ENCODE peak calls at places on chromosomes 3 and 15, in ten cellular contexts. One of them, this sample, is unnamed.

GRCh38 chr15:58705105-58705504 is 44.4 kb downstream of the ADAM10 start:
- DNase-seq in H9: no peak
- DNase-seq in HTR-8/SVneo: no peak
- DNase-seq in GF-D8: no peak
- DNase-seq in SW480: no peak
- DNase-seq in T1000: no peak
- DNase-seq in fibroblast of pulmonary artery: no peak
- DNase-seq in colonic mucosa: no peak
- DNase-seq in retina: no peak
- DNase-seq in T-helper 2 cell: no peak
- DNase-seq in this sample: no peak

GRCh38 chr3:191139771-191140170 is 59.3 kb upstream of the OSTN start:
- DNase-seq in H9: no peak
- DNase-seq in HTR-8/SVneo: no peak
- DNase-seq in GF-D8: no peak
- DNase-seq in SW480: no peak
- DNase-seq in T1000: no peak
- DNase-seq in fibroblast of pulmonary artery: no peak
- DNase-seq in colonic mucosa: no peak
- DNase-seq in retina: no peak
- DNase-seq in T-helper 2 cell: no peak
- DNase-seq in this sample: no peak

GRCh38 chr3:29374255-29374654 is 93.4 kb downstream of the RBMS3 start:
- DNase-seq in H9: no peak
- DNase-seq in HTR-8/SVneo: no peak
- DNase-seq in GF-D8: no peak
- DNase-seq in SW480: no peak
- DNase-seq in T1000: no peak
- DNase-seq in fibroblast of pulmonary artery: peak
- DNase-seq in colonic mucosa: no peak
- DNase-seq in retina: no peak
- DNase-seq in T-helper 2 cell: no peak
- DNase-seq in this sample: no peak

GRCh38 chr3:126552688-126553283 is 5.9 kb downstream of the C3orf22 start:
- DNase-seq in H9: peak
- DNase-seq in HTR-8/SVneo: no peak
- DNase-seq in GF-D8: no peak
- DNase-seq in SW480: no peak
- DNase-seq in T1000: no peak
- DNase-seq in fibroblast of pulmonary artery: no peak
- DNase-seq in colonic mucosa: no peak
- DNase-seq in retina: peak
- DNase-seq in T-helper 2 cell: no peak
- DNase-seq in this sample: no peak

GRCh38 chr3:66648975-66649374 is 148.2 kb upstream of the LRIG1 start:
- DNase-seq in H9: no peak
- DNase-seq in HTR-8/SVneo: no peak
- DNase-seq in GF-D8: no peak
- DNase-seq in SW480: no peak
- DNase-seq in T1000: no peak
- DNase-seq in fibroblast of pulmonary artery: no peak
- DNase-seq in colonic mucosa: no peak
- DNase-seq in retina: no peak
- DNase-seq in T-helper 2 cell: no peak
- DNase-seq in this sample: no peak

GRCh38 chr3:94137377-94137776 is 74.5 kb downstream of the NSUN3 start:
- DNase-seq in H9: no peak
- DNase-seq in HTR-8/SVneo: no peak
- DNase-seq in GF-D8: no peak
- DNase-seq in SW480: no peak
- DNase-seq in T1000: no peak
- DNase-seq in fibroblast of pulmonary artery: peak
- DNase-seq in colonic mucosa: no peak
- DNase-seq in retina: no peak
- DNase-seq in T-helper 2 cell: no peak
- DNase-seq in this sample: peak

GRCh38 chr15:99454107-99454809 is 111.5 kb upstream of the MEF2A start:
- DNase-seq in H9: no peak
- DNase-seq in HTR-8/SVneo: no peak
- DNase-seq in GF-D8: no peak
- DNase-seq in SW480: no peak
- DNase-seq in T1000: no peak
- DNase-seq in fibroblast of pulmonary artery: no peak
- DNase-seq in colonic mucosa: no peak
- DNase-seq in retina: no peak
- DNase-seq in T-helper 2 cell: no peak
- DNase-seq in this sample: no peak

GRCh38 chr15:64634020-64634419 is 141.4 kb downstream of the RBPMS2 start:
- DNase-seq in H9: no peak
- DNase-seq in HTR-8/SVneo: no peak
- DNase-seq in GF-D8: peak
- DNase-seq in SW480: peak
- DNase-seq in T1000: no peak
- DNase-seq in fibroblast of pulmonary artery: no peak
- DNase-seq in colonic mucosa: no peak
- DNase-seq in retina: peak
- DNase-seq in T-helper 2 cell: no peak
- DNase-seq in this sample: no peak

GRCh38 chr3:65500398-65501306 is 538.1 kb downstream of the MAGI1 start:
- DNase-seq in H9: no peak
- DNase-seq in HTR-8/SVneo: no peak
- DNase-seq in GF-D8: no peak
- DNase-seq in SW480: no peak
- DNase-seq in T1000: no peak
- DNase-seq in fibroblast of pulmonary artery: no peak
- DNase-seq in colonic mucosa: no peak
- DNase-seq in retina: no peak
- DNase-seq in T-helper 2 cell: no peak
- DNase-seq in this sample: no peak

GRCh38 chr3:7203969-7204847 is 343.3 kb downstream of the GRM7 start:
- DNase-seq in H9: no peak
- DNase-seq in HTR-8/SVneo: no peak
- DNase-seq in GF-D8: no peak
- DNase-seq in SW480: no peak
- DNase-seq in T1000: no peak
- DNase-seq in fibroblast of pulmonary artery: no peak
- DNase-seq in colonic mucosa: no peak
- DNase-seq in retina: no peak
- DNase-seq in T-helper 2 cell: no peak
- DNase-seq in this sample: no peak

GRCh38 chr15:26438718-26439117 is 334.1 kb downstream of the GABRB3 start:
- DNase-seq in H9: no peak
- DNase-seq in HTR-8/SVneo: no peak
- DNase-seq in GF-D8: no peak
- DNase-seq in SW480: peak
- DNase-seq in T1000: no peak
- DNase-seq in fibroblast of pulmonary artery: no peak
- DNase-seq in colonic mucosa: no peak
- DNase-seq in retina: no peak
- DNase-seq in T-helper 2 cell: no peak
- DNase-seq in this sample: no peak

GRCh38 chr15:93987068-93987467 is 244.3 kb upstream of the MCTP2 start:
- DNase-seq in H9: no peak
- DNase-seq in HTR-8/SVneo: no peak
- DNase-seq in GF-D8: no peak
- DNase-seq in SW480: no peak
- DNase-seq in T1000: no peak
- DNase-seq in fibroblast of pulmonary artery: no peak
- DNase-seq in colonic mucosa: no peak
- DNase-seq in retina: no peak
- DNase-seq in T-helper 2 cell: no peak
- DNase-seq in this sample: no peak

This sample was measured in DMS53.